ENCODE peak calls at places on chromosome 3, in six cellular contexts. A, W, Y, X, R and D are unnamed samples.

GRCh38 chr3:38730281-38730680 is 80.8 kb upstream of the SCN5A start:
- DNase-seq in X (no peak), R (no peak), W (peak), Y (no peak), A (no peak), D (no peak)

GRCh38 chr3:100710355-100711198 is 1.3 kb downstream of the TFG start:
- DNase-seq in R (peak), X (peak), W (peak), Y (peak), A (peak), D (no peak)

GRCh38 chr3:14877404-14877803 is 58.6 kb downstream of the FGD5 start:
- DNase-seq in R (no peak), A (peak), Y (no peak), X (no peak), W (no peak), D (no peak)

GRCh38 chr3:52350436-52350835 is 34.3 kb downstream of the DNAH1 start:
- DNase-seq in X (peak), Y (peak), W (no peak), R (no peak), A (no peak), D (no peak)

GRCh38 chr3:139319428-139320402 is 24.1 kb upstream of the MRPS22 start:
- DNase-seq in X (no peak), A (no peak), Y (peak), W (no peak), R (no peak), D (no peak)

GRCh38 chr3:159865042-159865579 is 123.5 kb upstream of the IL12A start:
- DNase-seq in W (no peak), A (no peak), Y (no peak), X (no peak), R (no peak), D (no peak)

GRCh38 chr3:47421741-47422649 is 41.2 kb downstream of the PTPN23 start:
- DNase-seq in A (peak), X (peak), Y (no peak), R (peak), W (no peak), D (no peak)

GRCh38 chr3:195119461-195120198 is 151.3 kb downstream of the XXYLT1 start:
- DNase-seq in A (no peak), Y (peak), X (no peak), W (peak), R (no peak), D (no peak)

GRCh38 chr3:187318819-187319616 is 27.5 kb upstream of the MASP1 start:
- DNase-seq in W (peak), X (peak), A (peak), R (peak), Y (peak), D (no peak)

GRCh38 chr3:149752051-149752787 is at the start of gene COMMD2:
- DNase-seq in Y (peak), A (peak), X (peak), W (peak), R (peak), D (peak)
- TF ChIP-seq CTCF in Y (no peak), A (no peak), X (peak), W (peak), R (peak), D (peak)

GRCh38 chr3:17431004-17431403 is 311.4 kb downstream of the TBC1D5 start:
- DNase-seq in A (no peak), R (peak), X (no peak), W (peak), Y (no peak), D (no peak)
- TF ChIP-seq CTCF in A (peak), R (peak), X (peak), W (peak), Y (no peak), D (peak)

GRCh38 chr3:45509038-45509767 is 85.3 kb upstream of the LIMD1 start:
- DNase-seq in X (no peak), A (no peak), Y (no peak), R (no peak), W (peak), D (peak)

GRCh38 chr3:45506084-45506483 is 88.5 kb upstream of the LIMD1 start:
- DNase-seq in R (no peak), A (no peak), W (no peak), X (no peak), Y (no peak), D (no peak)

GRCh38 chr3:45506751-45507391 is 87.7 kb upstream of the LIMD1 start:
- DNase-seq in X (peak), W (peak), Y (no peak), A (no peak), R (no peak), D (peak)

GRCh38 chr3:45508659-45509037 is 85.9 kb upstream of the LIMD1 start:
- DNase-seq in R (no peak), X (no peak), Y (no peak), W (no peak), A (no peak), D (no peak)

GRCh38 chr3:45507820-45508317 is 86.7 kb upstream of the LIMD1 start:
- DNase-seq in X (no peak), Y (peak), R (no peak), W (peak), A (no peak), D (no peak)
- TF ChIP-seq CTCF in X (no peak), Y (peak), R (peak), W (peak), A (peak), D (no peak)

GRCh38 chr3:79497447-79498111 is 270.2 kb downstream of the ROBO1 start:
- DNase-seq in A (no peak), R (peak), X (no peak), Y (no peak), W (no peak), D (no peak)
- TF ChIP-seq CTCF in A (peak), R (peak), X (peak), Y (peak), W (peak), D (peak)

GRCh38 chr3:119342176-119342575 is 48.0 kb downstream of the ARHGAP31 start:
- DNase-seq in W (no peak), X (no peak), Y (no peak), R (no peak), A (no peak), D (no peak)

GRCh38 chr3:119336823-119337222 is 42.6 kb downstream of the ARHGAP31 start:
- DNase-seq in Y (no peak), R (no peak), W (no peak), A (no peak), X (no peak), D (no peak)

GRCh38 chr3:119340014-119340413 is 45.8 kb downstream of the ARHGAP31 start:
- DNase-seq in Y (no peak), W (no peak), A (no peak), X (no peak), R (no peak), D (no peak)

GRCh38 chr3:119340436-119340835 is 46.3 kb downstream of the ARHGAP31 start:
- DNase-seq in Y (no peak), R (no peak), W (no peak), X (no peak), A (no peak), D (no peak)

GRCh38 chr3:119338749-119339148 is 44.6 kb downstream of the ARHGAP31 start:
- DNase-seq in A (no peak), W (peak), Y (no peak), R (no peak), X (no peak), D (no peak)
- TF ChIP-seq CTCF in A (no peak), W (no peak), Y (no peak), R (no peak), X (no peak), D (no peak)

GRCh38 chr3:175896655-175897054 is 1037.5 kb downstream of the NAALADL2 start:
- DNase-seq in W (no peak), Y (no peak), A (no peak), R (no peak), X (no peak), D (no peak)
- TF ChIP-seq CTCF in W (no peak), Y (no peak), A (no peak), R (no peak), X (no peak), D (no peak)

GRCh38 chr3:33373082-33373437 is 67.1 kb downstream of the UBP1 start:
- DNase-seq in W (no peak), R (no peak), X (no peak), Y (no peak), A (no peak), D (no peak)
- TF ChIP-seq CTCF in W (no peak), R (no peak), X (no peak), Y (no peak), A (peak), D (no peak)

GRCh38 chr3:197926418-197926817 is 23.6 kb upstream of the RPL35A start:
- DNase-seq in R (no peak), Y (no peak), X (no peak), W (no peak), A (no peak), D (no peak)
- TF ChIP-seq CTCF in R (peak), Y (peak), X (no peak), W (no peak), A (no peak), D (peak)

GRCh38 chr3:66037330-66037985 is 1.3 kb downstream of the MAGI1 start:
- DNase-seq in R (peak), W (peak), A (peak), X (peak), Y (peak), D (peak)
- TF ChIP-seq CTCF in R (no peak), W (no peak), A (peak), X (no peak), Y (no peak), D (peak)

DNA sequence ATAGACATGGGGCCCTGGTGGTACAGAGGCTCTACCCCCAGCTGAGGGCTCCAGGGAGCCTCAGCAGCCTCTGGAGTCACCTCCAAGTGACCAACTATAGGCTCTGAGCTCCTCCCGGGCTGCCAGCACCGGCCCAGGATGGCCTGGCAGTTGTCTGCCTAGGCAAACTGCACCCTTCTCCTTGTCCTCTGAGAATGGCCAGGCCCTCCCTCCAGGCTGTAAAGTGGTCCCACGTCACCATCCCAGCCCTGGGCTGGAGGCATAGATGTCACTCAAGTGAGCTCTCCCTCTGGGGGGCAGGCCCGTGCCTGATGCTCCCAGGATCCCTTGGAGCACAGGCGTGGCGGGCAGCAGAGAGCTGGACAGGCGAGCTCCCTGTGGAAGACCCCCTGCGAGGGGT is 120.1 kb downstream of the SEC22A start:
- DNase-seq in A (no peak), R (no peak), Y (no peak), X (peak), W (no peak), D (no peak)
- TF ChIP-seq CTCF in A (no peak), R (no peak), Y (no peak), X (no peak), W (no peak), D (no peak)